ENCODE peak calls at places on chromosomes 4 and X, in four cellular contexts. One of them, this sample, is unnamed.

GRCh38 chr4:144711685-144712456 is 65.9 kb downstream of the HHIP start:
- DNase-seq in stimulated activated CD4-positive, alpha-beta T cell treated with anti-CD3 and anti-CD28 coated beads, Interleukin-2, amount 100 ng/mL, for 48 hours: no peak
- DNase-seq in mucosa of gallbladder: no peak
- DNase-seq in M059J: peak; percentile 38
- DNase-seq in this sample: no peak

GRCh38 chr4:25236971-25237370 is 3.1 kb downstream of the PI4K2B start:
- DNase-seq in mucosa of gallbladder: no peak
- DNase-seq in M059J: no peak
- DNase-seq in stimulated activated CD4-positive, alpha-beta T cell treated with anti-CD3 and anti-CD28 coated beads, Interleukin-2, amount 100 ng/mL, for 48 hours: no peak
- DNase-seq in this sample: no peak

GRCh38 chrX:57669961-57670360 is 10.1 kb downstream of the NLRP2B start:
- DNase-seq in M059J: no peak
- DNase-seq in stimulated activated CD4-positive, alpha-beta T cell treated with anti-CD3 and anti-CD28 coated beads, Interleukin-2, amount 100 ng/mL, for 48 hours: no peak
- DNase-seq in mucosa of gallbladder: no peak
- DNase-seq in this sample: no peak

GRCh38 chr4:1410491-1411325 is 4.5 kb upstream of the NKX1-1 start:
- DNase-seq in mucosa of gallbladder: peak; percentile 58
- DNase-seq in stimulated activated CD4-positive, alpha-beta T cell treated with anti-CD3 and anti-CD28 coated beads, Interleukin-2, amount 100 ng/mL, for 48 hours: peak; percentile 34
- DNase-seq in M059J: peak; percentile 19
- DNase-seq in this sample: peak; percentile 34

GRCh38 chr4:151753056-151753455 is 7.8 kb downstream of the GATB start:
- DNase-seq in stimulated activated CD4-positive, alpha-beta T cell treated with anti-CD3 and anti-CD28 coated beads, Interleukin-2, amount 100 ng/mL, for 48 hours: no peak
- DNase-seq in M059J: peak; percentile 61
- DNase-seq in mucosa of gallbladder: no peak
- DNase-seq in this sample: no peak

GRCh38 chrX:40060356-40060845 is 37.4 kb downstream of the BCOR start:
- DNase-seq in M059J: no peak
- DNase-seq in mucosa of gallbladder: no peak
- DNase-seq in stimulated activated CD4-positive, alpha-beta T cell treated with anti-CD3 and anti-CD28 coated beads, Interleukin-2, amount 100 ng/mL, for 48 hours: no peak
- DNase-seq in this sample: no peak

GRCh38 chrX:132393090-132393884 is 95.6 kb downstream of the MBNL3 start:
- DNase-seq in stimulated activated CD4-positive, alpha-beta T cell treated with anti-CD3 and anti-CD28 coated beads, Interleukin-2, amount 100 ng/mL, for 48 hours: no peak
- DNase-seq in M059J: no peak
- DNase-seq in mucosa of gallbladder: no peak
- DNase-seq in this sample: no peak

GRCh38 chr4:148015058-148015457 is 283.2 kb downstream of the ARHGAP10 start:
- DNase-seq in stimulated activated CD4-positive, alpha-beta T cell treated with anti-CD3 and anti-CD28 coated beads, Interleukin-2, amount 100 ng/mL, for 48 hours: no peak
- DNase-seq in M059J: no peak
- DNase-seq in mucosa of gallbladder: no peak
- DNase-seq in this sample: no peak

GRCh38 chr4:71333960-71334951 is 4.6 kb upstream of the SLC4A4 start:
- DNase-seq in M059J: peak; percentile 60
- DNase-seq in mucosa of gallbladder: no peak
- DNase-seq in stimulated activated CD4-positive, alpha-beta T cell treated with anti-CD3 and anti-CD28 coated beads, Interleukin-2, amount 100 ng/mL, for 48 hours: no peak
- DNase-seq in this sample: peak; percentile 49

GRCh38 chrX:134186362-134187121 is 50.4 kb upstream of the CCDC160 start:
- DNase-seq in mucosa of gallbladder: no peak
- DNase-seq in stimulated activated CD4-positive, alpha-beta T cell treated with anti-CD3 and anti-CD28 coated beads, Interleukin-2, amount 100 ng/mL, for 48 hours: peak; percentile 23
- DNase-seq in M059J: peak; percentile 25
- DNase-seq in this sample: no peak

GRCh38 chrX:73851014-73852009 is 288.3 kb downstream of the CHIC1 start:
- DNase-seq in mucosa of gallbladder: peak; percentile 93
- DNase-seq in M059J: no peak
- DNase-seq in stimulated activated CD4-positive, alpha-beta T cell treated with anti-CD3 and anti-CD28 coated beads, Interleukin-2, amount 100 ng/mL, for 48 hours: no peak
- DNase-seq in this sample: peak; percentile 90

GRCh38 chr4:8015512-8015911 is 75.9 kb upstream of the AFAP1 start:
- DNase-seq in mucosa of gallbladder: no peak
- DNase-seq in stimulated activated CD4-positive, alpha-beta T cell treated with anti-CD3 and anti-CD28 coated beads, Interleukin-2, amount 100 ng/mL, for 48 hours: no peak
- DNase-seq in M059J: peak; percentile 27
- DNase-seq in this sample: no peak

GRCh38 chrX:42803320-42803719 is 25.4 kb upstream of the PPP1R2C start:
- DNase-seq in mucosa of gallbladder: no peak
- DNase-seq in M059J: peak; percentile 13
- DNase-seq in stimulated activated CD4-positive, alpha-beta T cell treated with anti-CD3 and anti-CD28 coated beads, Interleukin-2, amount 100 ng/mL, for 48 hours: no peak
- DNase-seq in this sample: no peak

GRCh38 chr4:90127223-90127705 is at the start of gene CCSER1:
- DNase-seq in stimulated activated CD4-positive, alpha-beta T cell treated with anti-CD3 and anti-CD28 coated beads, Interleukin-2, amount 100 ng/mL, for 48 hours: no peak
- DNase-seq in M059J: no peak
- DNase-seq in mucosa of gallbladder: peak; percentile 63
- DNase-seq in this sample: peak; percentile 83

GRCh38 chrX:119230850-119231249 is 5.2 kb upstream of the PGRMC1 start:
- DNase-seq in stimulated activated CD4-positive, alpha-beta T cell treated with anti-CD3 and anti-CD28 coated beads, Interleukin-2, amount 100 ng/mL, for 48 hours: no peak
- DNase-seq in mucosa of gallbladder: no peak
- DNase-seq in M059J: peak; percentile 44
- DNase-seq in this sample: no peak

GRCh38 chr4:143343276-143343831 is 6.7 kb downstream of the GAB1 start:
- DNase-seq in M059J: no peak
- DNase-seq in mucosa of gallbladder: no peak
- DNase-seq in stimulated activated CD4-positive, alpha-beta T cell treated with anti-CD3 and anti-CD28 coated beads, Interleukin-2, amount 100 ng/mL, for 48 hours: no peak
- DNase-seq in this sample: no peak

GRCh38 chrX:12548746-12549145 is 242.5 kb upstream of the PRPS2 start:
- DNase-seq in mucosa of gallbladder: no peak
- DNase-seq in M059J: peak; percentile 61
- DNase-seq in stimulated activated CD4-positive, alpha-beta T cell treated with anti-CD3 and anti-CD28 coated beads, Interleukin-2, amount 100 ng/mL, for 48 hours: no peak
- DNase-seq in this sample: no peak

GRCh38 chr4:3684546-3684945 is 81.6 kb upstream of the ADRA2C start:
- DNase-seq in stimulated activated CD4-positive, alpha-beta T cell treated with anti-CD3 and anti-CD28 coated beads, Interleukin-2, amount 100 ng/mL, for 48 hours: no peak
- DNase-seq in mucosa of gallbladder: no peak
- DNase-seq in M059J: no peak
- DNase-seq in this sample: no peak

GRCh38 chr4:44150091-44150576 is 298.5 kb downstream of the KCTD8 start:
- DNase-seq in stimulated activated CD4-positive, alpha-beta T cell treated with anti-CD3 and anti-CD28 coated beads, Interleukin-2, amount 100 ng/mL, for 48 hours: no peak
- DNase-seq in mucosa of gallbladder: no peak
- DNase-seq in M059J: peak; percentile 20
- DNase-seq in this sample: no peak

GRCh38 chr4:76666940-76667532 is 230.9 kb downstream of the SOWAHB start:
- DNase-seq in mucosa of gallbladder: no peak
- DNase-seq in M059J: peak; percentile 17
- DNase-seq in stimulated activated CD4-positive, alpha-beta T cell treated with anti-CD3 and anti-CD28 coated beads, Interleukin-2, amount 100 ng/mL, for 48 hours: no peak
- DNase-seq in this sample: no peak

GRCh38 chr4:76677571-76678326 is 220.2 kb downstream of the SOWAHB start:
- DNase-seq in M059J: no peak
- DNase-seq in stimulated activated CD4-positive, alpha-beta T cell treated with anti-CD3 and anti-CD28 coated beads, Interleukin-2, amount 100 ng/mL, for 48 hours: no peak
- DNase-seq in mucosa of gallbladder: no peak
- DNase-seq in this sample: no peak

GRCh38 chr4:79050521-79050880 is 111.3 kb upstream of the PAQR3 start:
- DNase-seq in stimulated activated CD4-positive, alpha-beta T cell treated with anti-CD3 and anti-CD28 coated beads, Interleukin-2, amount 100 ng/mL, for 48 hours: no peak
- DNase-seq in mucosa of gallbladder: no peak
- DNase-seq in M059J: no peak
- DNase-seq in this sample: peak; percentile 18

GRCh38 chr4:26330186-26330787 is 9.5 kb downstream of the RBPJ start:
- DNase-seq in stimulated activated CD4-positive, alpha-beta T cell treated with anti-CD3 and anti-CD28 coated beads, Interleukin-2, amount 100 ng/mL, for 48 hours: no peak
- DNase-seq in mucosa of gallbladder: peak; percentile 26
- DNase-seq in M059J: peak; percentile 65
- DNase-seq in this sample: no peak

GRCh38 chr4:135917016-135917415 is 1615.3 kb downstream of the PCDH18 start:
- DNase-seq in stimulated activated CD4-positive, alpha-beta T cell treated with anti-CD3 and anti-CD28 coated beads, Interleukin-2, amount 100 ng/mL, for 48 hours: no peak
- DNase-seq in M059J: no peak
- DNase-seq in mucosa of gallbladder: no peak
- DNase-seq in this sample: no peak

GRCh38 chr4:111883557-111883999 is 261.7 kb upstream of the FAM241A start:
- DNase-seq in M059J: peak; percentile 10
- DNase-seq in stimulated activated CD4-positive, alpha-beta T cell treated with anti-CD3 and anti-CD28 coated beads, Interleukin-2, amount 100 ng/mL, for 48 hours: no peak
- DNase-seq in mucosa of gallbladder: no peak
- DNase-seq in this sample: peak; percentile 6

GRCh38 chrX:15525664-15526416 is 25.2 kb downstream of the BMX start:
- DNase-seq in mucosa of gallbladder: no peak
- DNase-seq in stimulated activated CD4-positive, alpha-beta T cell treated with anti-CD3 and anti-CD28 coated beads, Interleukin-2, amount 100 ng/mL, for 48 hours: no peak
- DNase-seq in M059J: peak; percentile 10
- DNase-seq in this sample: no peak

GRCh38 chr4:145938618-145939177 is at the start of gene ZNF827:
- DNase-seq in stimulated activated CD4-positive, alpha-beta T cell treated with anti-CD3 and anti-CD28 coated beads, Interleukin-2, amount 100 ng/mL, for 48 hours: peak; percentile 47
- DNase-seq in mucosa of gallbladder: peak; percentile 79
- DNase-seq in M059J: peak; percentile 73
- DNase-seq in this sample: peak; percentile 71

GRCh38 chr4:157143365-157143764 is 67.4 kb downstream of the GLRB start:
- DNase-seq in stimulated activated CD4-positive, alpha-beta T cell treated with anti-CD3 and anti-CD28 coated beads, Interleukin-2, amount 100 ng/mL, for 48 hours: no peak
- DNase-seq in mucosa of gallbladder: no peak
- DNase-seq in M059J: no peak
- DNase-seq in this sample: no peak

GRCh38 chr4:74942251-74942917 is 9.5 kb downstream of the PARM1 start:
- DNase-seq in stimulated activated CD4-positive, alpha-beta T cell treated with anti-CD3 and anti-CD28 coated beads, Interleukin-2, amount 100 ng/mL, for 48 hours: no peak
- DNase-seq in mucosa of gallbladder: no peak
- DNase-seq in M059J: peak; percentile 3
- DNase-seq in this sample: no peak

This sample was measured in body of pancreas.